ENCODE peak calls at places on chromosomes 13 and 19, in ten cellular contexts. One of them, this sample, is unnamed.
A peak's percentile ranks its signal among the peaks of the same experiment; 100 is the strongest.

GRCh38 chr13:95195146-95195545 is 106.1 kb downstream of the ABCC4 start:
- DNase-seq in IMR-90: no peak
- DNase-seq in ascending aorta: no peak
- DNase-seq in psoas muscle: no peak
- DNase-seq in cardiac muscle cell: no peak
- DNase-seq in AG09319: no peak
- DNase-seq in cardiac fibroblast: no peak
- DNase-seq in fibroblast of pulmonary artery: no peak
- DNase-seq in GM13976: no peak
- DNase-seq in fibroblast of lung: no peak
- DNase-seq in this sample: no peak

GRCh38 chr19:13784731-13785452 is 10.4 kb upstream of the ZSWIM4 start:
- DNase-seq in psoas muscle: peak; percentile 72
- DNase-seq in cardiac muscle cell: peak; percentile 80
- DNase-seq in GM13976: peak; percentile 75
- DNase-seq in cardiac fibroblast: peak; percentile 82
- DNase-seq in AG09319: no peak
- DNase-seq in ascending aorta: peak; percentile 87
- DNase-seq in fibroblast of pulmonary artery: peak; percentile 72
- DNase-seq in fibroblast of lung: peak; percentile 67
- DNase-seq in IMR-90: peak; percentile 58
- DNase-seq in this sample: peak; percentile 40

GRCh38 chr13:100340865-100341264 is 247.7 kb downstream of the GGACT start:
- DNase-seq in AG09319: no peak
- DNase-seq in cardiac muscle cell: no peak
- DNase-seq in cardiac fibroblast: no peak
- DNase-seq in fibroblast of pulmonary artery: no peak
- DNase-seq in IMR-90: no peak
- DNase-seq in ascending aorta: no peak
- DNase-seq in fibroblast of lung: no peak
- DNase-seq in GM13976: no peak
- DNase-seq in psoas muscle: no peak
- DNase-seq in this sample: no peak

GRCh38 chr13:67147257-67148218 is 82.6 kb downstream of the PCDH9 start:
- DNase-seq in psoas muscle: no peak
- DNase-seq in GM13976: no peak
- DNase-seq in fibroblast of pulmonary artery: peak; percentile 84
- DNase-seq in AG09319: no peak
- DNase-seq in cardiac fibroblast: peak; percentile 79
- DNase-seq in cardiac muscle cell: peak; percentile 79
- DNase-seq in ascending aorta: no peak
- DNase-seq in IMR-90: peak; percentile 72
- DNase-seq in fibroblast of lung: peak; percentile 85
- DNase-seq in this sample: peak; percentile 75

GRCh38 chr13:23344923-23345322 is 88.6 kb downstream of the SACS start:
- DNase-seq in IMR-90: no peak
- DNase-seq in cardiac muscle cell: no peak
- DNase-seq in fibroblast of pulmonary artery: no peak
- DNase-seq in GM13976: no peak
- DNase-seq in psoas muscle: no peak
- DNase-seq in cardiac fibroblast: no peak
- DNase-seq in AG09319: no peak
- DNase-seq in fibroblast of lung: no peak
- DNase-seq in ascending aorta: no peak
- DNase-seq in this sample: no peak

GRCh38 chr13:20024706-20025105 is 66.2 kb downstream of the ZMYM2 start:
- DNase-seq in cardiac fibroblast: no peak
- DNase-seq in GM13976: no peak
- DNase-seq in cardiac muscle cell: no peak
- DNase-seq in AG09319: no peak
- DNase-seq in ascending aorta: no peak
- DNase-seq in IMR-90: no peak
- DNase-seq in psoas muscle: no peak
- DNase-seq in fibroblast of pulmonary artery: no peak
- DNase-seq in fibroblast of lung: no peak
- DNase-seq in this sample: no peak

GRCh38 chr13:33355470-33355869 is 69.9 kb upstream of the STARD13 start:
- DNase-seq in AG09319: peak; percentile 57
- DNase-seq in cardiac fibroblast: peak; percentile 82
- DNase-seq in fibroblast of lung: no peak
- DNase-seq in cardiac muscle cell: peak; percentile 85
- DNase-seq in GM13976: no peak
- DNase-seq in psoas muscle: no peak
- DNase-seq in ascending aorta: no peak
- DNase-seq in IMR-90: peak; percentile 55
- DNase-seq in fibroblast of pulmonary artery: peak; percentile 87
- DNase-seq in this sample: no peak

GRCh38 chr13:24997367-24997967 is 98.5 kb upstream of the PABPC3 start:
- DNase-seq in IMR-90: peak; percentile 27
- DNase-seq in GM13976: peak; percentile 43
- DNase-seq in fibroblast of pulmonary artery: peak; percentile 51
- DNase-seq in fibroblast of lung: peak; percentile 14
- DNase-seq in cardiac fibroblast: peak; percentile 45
- DNase-seq in ascending aorta: no peak
- DNase-seq in AG09319: no peak
- DNase-seq in cardiac muscle cell: peak; percentile 47
- DNase-seq in psoas muscle: no peak
- DNase-seq in this sample: peak; percentile 44

GRCh38 chr13:22049384-22049783 is 378.5 kb downstream of the FGF9 start:
- DNase-seq in AG09319: no peak
- DNase-seq in IMR-90: peak; percentile 50
- DNase-seq in ascending aorta: no peak
- DNase-seq in psoas muscle: no peak
- DNase-seq in fibroblast of pulmonary artery: no peak
- DNase-seq in fibroblast of lung: no peak
- DNase-seq in cardiac fibroblast: no peak
- DNase-seq in GM13976: no peak
- DNase-seq in cardiac muscle cell: no peak
- DNase-seq in this sample: no peak

GRCh38 chr13:97325738-97326137 is 103.6 kb downstream of the MBNL2 start:
- DNase-seq in psoas muscle: no peak
- DNase-seq in AG09319: no peak
- DNase-seq in fibroblast of pulmonary artery: no peak
- DNase-seq in cardiac fibroblast: no peak
- DNase-seq in fibroblast of lung: no peak
- DNase-seq in IMR-90: no peak
- DNase-seq in cardiac muscle cell: no peak
- DNase-seq in GM13976: no peak
- DNase-seq in ascending aorta: no peak
- DNase-seq in this sample: no peak

GRCh38 chr13:49669735-49670309 is 21.5 kb downstream of the EBPL start:
- DNase-seq in AG09319: peak; percentile 37
- DNase-seq in fibroblast of pulmonary artery: peak; percentile 86
- DNase-seq in psoas muscle: peak; percentile 33
- DNase-seq in cardiac fibroblast: peak; percentile 78
- DNase-seq in GM13976: peak; percentile 48
- DNase-seq in IMR-90: peak; percentile 81
- DNase-seq in ascending aorta: no peak
- DNase-seq in cardiac muscle cell: peak; percentile 75
- DNase-seq in fibroblast of lung: peak; percentile 63
- DNase-seq in this sample: peak; percentile 56

GRCh38 chr13:45518525-45519235 is 53.9 kb downstream of the COG3 start:
- DNase-seq in cardiac fibroblast: peak; percentile 29
- DNase-seq in AG09319: no peak
- DNase-seq in psoas muscle: no peak
- DNase-seq in fibroblast of pulmonary artery: peak; percentile 57
- DNase-seq in fibroblast of lung: peak; percentile 79
- DNase-seq in cardiac muscle cell: peak; percentile 48
- DNase-seq in IMR-90: peak; percentile 90
- DNase-seq in ascending aorta: no peak
- DNase-seq in GM13976: no peak
- DNase-seq in this sample: peak; percentile 17

GRCh38 chr19:5003781-5004180 is 34.9 kb downstream of the KDM4B start:
- DNase-seq in cardiac fibroblast: no peak
- DNase-seq in ascending aorta: no peak
- DNase-seq in psoas muscle: no peak
- DNase-seq in IMR-90: no peak
- DNase-seq in fibroblast of lung: no peak
- DNase-seq in AG09319: no peak
- DNase-seq in cardiac muscle cell: no peak
- DNase-seq in fibroblast of pulmonary artery: no peak
- DNase-seq in GM13976: no peak
- DNase-seq in this sample: no peak

GRCh38 chr13:70310720-70311119 is 202.5 kb upstream of the KLHL1 start:
- DNase-seq in psoas muscle: no peak
- DNase-seq in fibroblast of pulmonary artery: peak; percentile 13
- DNase-seq in GM13976: peak; percentile 12
- DNase-seq in AG09319: no peak
- DNase-seq in cardiac fibroblast: peak; percentile 2
- DNase-seq in fibroblast of lung: peak; percentile 13
- DNase-seq in IMR-90: no peak
- DNase-seq in cardiac muscle cell: no peak
- DNase-seq in ascending aorta: no peak
- DNase-seq in this sample: peak; percentile 63
- TF ChIP-seq CTCF in psoas muscle: no peak
- TF ChIP-seq CTCF in fibroblast of pulmonary artery: peak; percentile 7
- TF ChIP-seq CTCF in GM13976: peak; percentile 3
- TF ChIP-seq CTCF in AG09319: no peak
- TF ChIP-seq CTCF in cardiac fibroblast: no peak
- TF ChIP-seq CTCF in fibroblast of lung: no peak
- TF ChIP-seq CTCF in IMR-90: no peak
- TF ChIP-seq CTCF in cardiac muscle cell: no peak
- TF ChIP-seq CTCF in ascending aorta: no peak
- TF ChIP-seq CTCF in this sample: peak; percentile 66

DNA sequence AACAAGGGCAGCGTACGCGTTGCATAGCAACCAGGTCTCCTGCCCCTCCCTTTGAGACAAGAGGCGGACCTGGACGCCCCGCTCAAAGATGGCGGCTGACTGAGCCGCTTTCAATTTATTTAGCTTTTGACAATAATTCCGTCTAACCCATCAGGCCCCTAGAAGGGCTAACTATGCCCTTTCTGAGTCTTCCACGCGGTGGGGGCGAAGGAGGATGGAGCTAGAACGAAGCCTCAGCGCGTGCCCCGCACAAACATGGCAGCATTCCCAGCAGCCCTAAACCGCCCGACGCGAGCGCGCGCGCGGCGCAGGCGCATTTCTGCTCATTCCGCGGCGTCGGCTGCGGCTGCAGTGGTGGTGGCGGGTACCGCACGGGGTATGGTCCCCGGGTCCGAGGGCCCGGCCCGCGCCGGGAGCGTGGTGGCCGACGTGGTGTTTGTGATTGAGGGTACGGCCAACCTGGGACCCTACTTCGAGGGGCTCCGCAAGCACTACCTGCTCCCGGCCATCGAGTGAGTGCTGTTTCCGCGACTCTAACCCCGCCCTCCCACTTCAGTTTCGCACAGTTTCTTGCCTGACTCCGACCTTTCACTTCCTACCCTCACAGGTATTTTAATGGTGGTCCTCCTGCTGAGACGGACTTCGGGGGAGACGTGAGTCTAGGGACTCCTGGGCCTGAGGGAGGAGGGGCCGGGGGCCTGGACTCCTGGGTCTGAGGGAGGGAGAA is at the start of gene MED25:
- DNase-seq in fibroblast of pulmonary artery: peak; percentile 87
- DNase-seq in cardiac fibroblast: peak; percentile 89
- DNase-seq in IMR-90: peak; percentile 76
- DNase-seq in cardiac muscle cell: peak; percentile 88
- DNase-seq in GM13976: peak; percentile 93
- DNase-seq in fibroblast of lung: peak; percentile 69
- DNase-seq in ascending aorta: peak; percentile 92
- DNase-seq in AG09319: peak; percentile 61
- DNase-seq in psoas muscle: peak; percentile 89
- DNase-seq in this sample: peak; percentile 60
- TF ChIP-seq CTCF in fibroblast of pulmonary artery: no peak
- TF ChIP-seq CTCF in cardiac fibroblast: no peak
- TF ChIP-seq CTCF in IMR-90: no peak
- TF ChIP-seq CTCF in cardiac muscle cell: no peak
- TF ChIP-seq CTCF in GM13976: no peak
- TF ChIP-seq CTCF in fibroblast of lung: no peak
- TF ChIP-seq CTCF in ascending aorta: peak; percentile 33
- TF ChIP-seq CTCF in AG09319: no peak
- TF ChIP-seq CTCF in psoas muscle: peak; percentile 31
- TF ChIP-seq CTCF in this sample: no peak

DNA sequence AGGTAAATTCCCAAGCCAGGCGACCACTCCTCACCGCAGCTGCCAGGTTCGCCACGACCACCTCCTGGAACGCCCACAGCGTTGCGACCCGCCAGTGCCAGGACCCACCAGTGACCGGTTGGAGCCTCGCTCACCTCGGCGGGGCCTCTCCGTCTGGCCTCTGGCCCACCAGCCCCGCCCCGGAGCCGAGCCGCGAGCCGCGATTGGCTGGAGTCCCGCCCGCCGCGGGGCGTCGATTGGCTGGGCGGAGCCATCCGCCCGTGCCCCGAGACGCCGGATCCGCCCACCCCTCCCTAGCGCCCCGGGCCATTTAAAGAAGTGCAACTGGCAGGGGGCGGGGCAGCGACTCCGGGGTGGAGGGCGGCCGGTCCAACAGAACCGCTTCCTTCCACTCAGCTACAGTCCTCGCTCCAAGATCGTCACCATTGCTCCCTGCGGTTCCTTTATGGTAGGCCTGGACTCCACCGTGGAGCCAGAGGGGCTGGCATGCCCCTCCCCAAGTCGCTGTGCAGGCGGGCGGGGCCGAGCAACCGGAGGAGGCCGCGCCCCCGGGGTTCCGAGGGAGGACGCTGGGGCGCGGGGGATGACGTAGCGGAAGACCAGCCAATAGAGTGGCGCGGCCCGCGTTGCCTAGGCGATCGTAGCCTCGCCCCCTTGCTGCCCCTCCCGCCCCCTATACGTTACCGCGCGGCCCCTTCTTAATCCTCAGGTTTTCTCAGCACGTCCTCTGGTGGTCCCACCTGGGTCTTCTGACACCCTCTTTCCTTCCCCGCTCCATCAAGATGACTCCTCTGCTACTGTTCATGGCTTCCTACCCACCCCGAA is at the start of gene SERTAD3:
- DNase-seq in cardiac muscle cell: peak; percentile 98
- DNase-seq in ascending aorta: peak; percentile 99
- DNase-seq in GM13976: peak; percentile 97
- DNase-seq in psoas muscle: peak; percentile 99
- DNase-seq in IMR-90: peak; percentile 91
- DNase-seq in fibroblast of lung: peak; percentile 91
- DNase-seq in fibroblast of pulmonary artery: peak; percentile 95
- DNase-seq in AG09319: peak; percentile 87
- DNase-seq in cardiac fibroblast: peak; percentile 97
- DNase-seq in this sample: peak; percentile 91
- TF ChIP-seq CTCF in cardiac muscle cell: peak; percentile 26
- TF ChIP-seq CTCF in ascending aorta: peak; percentile 44
- TF ChIP-seq CTCF in GM13976: no peak
- TF ChIP-seq CTCF in psoas muscle: no peak
- TF ChIP-seq CTCF in IMR-90: peak; percentile 38
- TF ChIP-seq CTCF in fibroblast of lung: peak; percentile 18
- TF ChIP-seq CTCF in fibroblast of pulmonary artery: peak; percentile 25
- TF ChIP-seq CTCF in AG09319: peak; percentile 27
- TF ChIP-seq CTCF in cardiac fibroblast: peak; percentile 9
- TF ChIP-seq CTCF in this sample: peak; percentile 48

GRCh38 chr13:41658057-41658642 is 200.8 kb downstream of the RGCC start:
- DNase-seq in GM13976: no peak
- DNase-seq in cardiac fibroblast: peak; percentile 73
- DNase-seq in ascending aorta: no peak
- DNase-seq in cardiac muscle cell: peak; percentile 76
- DNase-seq in fibroblast of lung: peak; percentile 59
- DNase-seq in IMR-90: peak; percentile 93
- DNase-seq in fibroblast of pulmonary artery: peak; percentile 83
- DNase-seq in psoas muscle: no peak
- DNase-seq in AG09319: peak; percentile 85
- DNase-seq in this sample: peak; percentile 74
- TF ChIP-seq CTCF in GM13976: no peak
- TF ChIP-seq CTCF in cardiac fibroblast: no peak
- TF ChIP-seq CTCF in ascending aorta: no peak
- TF ChIP-seq CTCF in cardiac muscle cell: peak; percentile 11
- TF ChIP-seq CTCF in fibroblast of lung: peak; percentile 25
- TF ChIP-seq CTCF in IMR-90: peak; percentile 10
- TF ChIP-seq CTCF in fibroblast of pulmonary artery: no peak
- TF ChIP-seq CTCF in psoas muscle: no peak
- TF ChIP-seq CTCF in AG09319: peak; percentile 35
- TF ChIP-seq CTCF in this sample: peak; percentile 51

GRCh38 chr19:2611483-2612464 is 90.7 kb downstream of the GNG7 start:
- DNase-seq in GM13976: no peak
- DNase-seq in AG09319: no peak
- DNase-seq in fibroblast of lung: no peak
- DNase-seq in cardiac muscle cell: no peak
- DNase-seq in cardiac fibroblast: no peak
- DNase-seq in ascending aorta: no peak
- DNase-seq in fibroblast of pulmonary artery: no peak
- DNase-seq in IMR-90: no peak
- DNase-seq in psoas muscle: no peak
- DNase-seq in this sample: no peak
- TF ChIP-seq CTCF in GM13976: peak; percentile 16
- TF ChIP-seq CTCF in AG09319: no peak
- TF ChIP-seq CTCF in fibroblast of lung: peak; percentile 3
- TF ChIP-seq CTCF in cardiac muscle cell: no peak
- TF ChIP-seq CTCF in cardiac fibroblast: no peak
- TF ChIP-seq CTCF in ascending aorta: peak; percentile 9
- TF ChIP-seq CTCF in fibroblast of pulmonary artery: no peak
- TF ChIP-seq CTCF in IMR-90: no peak
- TF ChIP-seq CTCF in psoas muscle: no peak
- TF ChIP-seq CTCF in this sample: peak; percentile 13

This sample was measured in brain microvascular endothelial cell.